ENCODE peak calls at places on chromosomes 4 and X, in seven cellular contexts. X, H, O, D, Y, Q and F are unnamed samples.

GRCh38 chr4:109171098-109171497 is 131.4 kb downstream of the COL25A1 start:
- DNase-seq in X (no peak), H (no peak), O (no peak), D (no peak), Y (no peak), Q (no peak), F (no peak)

GRCh38 chr4:8182858-8183725 is 16.0 kb upstream of the SH3TC1 start:
- DNase-seq in X (peak; percentile 37), H (no peak), O (no peak), D (no peak), Y (no peak), Q (no peak), F (no peak)

GRCh38 chrX:11944486-11944885 is 186.4 kb downstream of the MSL3 start:
- DNase-seq in X (peak; percentile 26), H (peak; percentile 57), O (no peak), D (no peak), Y (no peak), Q (peak; percentile 74), F (peak; percentile 57)

GRCh38 chr4:3786196-3786869 is 20.1 kb downstream of the ADRA2C start:
- DNase-seq in X (no peak), H (no peak), O (no peak), D (no peak), Y (no peak), Q (no peak), F (no peak)

GRCh38 chr4:13537832-13538177 is 6.5 kb downstream of the NKX3-2 start:
- DNase-seq in X (no peak), H (no peak), O (no peak), D (no peak), Y (no peak), Q (peak; percentile 58), F (no peak)

GRCh38 chr4:122898370-122899150 is 23.8 kb downstream of the NUDT6 start:
- DNase-seq in X (no peak), H (no peak), O (no peak), D (no peak), Y (no peak), Q (no peak), F (no peak)

GRCh38 chr4:186170966-186171365 is 20.4 kb upstream of the CYP4V2 start:
- DNase-seq in X (no peak), H (no peak), O (no peak), D (no peak), Y (no peak), Q (peak; percentile 1), F (no peak)

GRCh38 chr4:142846729-142847606 is 867 bp upstream of the INPP4B start:
- DNase-seq in X (peak; percentile 53), H (peak; percentile 52), O (peak; percentile 45), D (peak; percentile 77), Y (peak; percentile 42), Q (peak; percentile 83), F (peak; percentile 67)

GRCh38 chr4:137378393-137379290 is 153.7 kb downstream of the PCDH18 start:
- DNase-seq in X (no peak), H (no peak), O (no peak), D (no peak), Y (no peak), Q (no peak), F (no peak)

GRCh38 chr4:74423101-74423500 is 21.8 kb upstream of the AREG start:
- DNase-seq in X (no peak), H (no peak), O (no peak), D (no peak), Y (no peak), Q (no peak), F (no peak)

GRCh38 chr4:39469429-39470077 is 10.7 kb downstream of the LIAS start:
- DNase-seq in X (no peak), H (peak; percentile 51), O (no peak), D (no peak), Y (no peak), Q (peak; percentile 90), F (peak; percentile 76)

GRCh38 chrX:54066841-54067240 is 22.6 kb upstream of the PHF8 start:
- DNase-seq in X (no peak), H (no peak), O (no peak), D (no peak), Y (no peak), Q (no peak), F (no peak)